ENCODE peak calls at places on chromosomes 16 and 17, in eight cellular contexts. B is GM12878, Q is uterus, U is heart right ventricle, K is BJ, J is PC-9, W is K562, D is esophagus squamous epithelium. Z is an unnamed sample.

GRCh38 chr17:57501016-57501415 is 244.1 kb downstream of the CCDC182 start:
- DNase-seq in W (no peak), K (no peak), D (no peak), Q (no peak), J (no peak), U (no peak), B (no peak), Z (no peak)

GRCh38 chr16:20944861-20945390 is 44.4 kb downstream of the LYRM1 start:
- DNase-seq in D (no peak), B (no peak), K (no peak), J (no peak), Q (no peak), W (peak), U (no peak), Z (no peak)

GRCh38 chr17:55433029-55433628 is 11.5 kb upstream of the MMD start:
- DNase-seq in J (peak), K (no peak), U (no peak), W (no peak), B (no peak), Q (no peak), D (no peak), Z (peak)

GRCh38 chr16:68335175-68335574 is 24.4 kb downstream of the PRMT7 start:
- DNase-seq in J (no peak), K (no peak), Q (no peak), W (no peak), D (no peak), U (no peak), B (no peak), Z (no peak)

GRCh38 chr17:59695943-59696681 is 11.1 kb downstream of the PTRH2 start:
- DNase-seq in K (no peak), D (no peak), B (no peak), W (no peak), U (no peak), J (no peak), Q (no peak), Z (no peak)

GRCh38 chr16:69106491-69107291 is 1.2 kb downstream of the HAS3 start:
- DNase-seq in K (no peak), J (peak), D (no peak), Q (no peak), B (no peak), U (no peak), W (no peak), Z (peak)

GRCh38 chr17:80695979-80696378 is 151.3 kb downstream of the RPTOR start:
- DNase-seq in J (no peak), K (no peak), W (no peak), Q (no peak), B (no peak), U (no peak), D (no peak), Z (no peak)

GRCh38 chr17:76442341-76443338 is 10.3 kb downstream of the UBE2O start:
- DNase-seq in J (no peak), U (no peak), K (no peak), W (peak), Q (no peak), D (no peak), B (no peak), Z (no peak)

GRCh38 chr16:67176662-67177061 is 6.3 kb downstream of the NOL3 start:
- DNase-seq in J (no peak), W (no peak), K (no peak), D (no peak), Q (no peak), B (no peak), U (no peak), Z (no peak)

GRCh38 chr16:19809121-19809635 is 75.5 kb downstream of the GPRC5B start:
- DNase-seq in W (no peak), Q (no peak), U (no peak), J (peak), K (no peak), D (no peak), B (no peak), Z (peak)

GRCh38 chr16:67163164-67163902 is 1.2 kb upstream of the HSF4 start:
- DNase-seq in J (no peak), U (no peak), B (no peak), K (no peak), Q (no peak), W (no peak), D (no peak), Z (no peak)

DNA sequence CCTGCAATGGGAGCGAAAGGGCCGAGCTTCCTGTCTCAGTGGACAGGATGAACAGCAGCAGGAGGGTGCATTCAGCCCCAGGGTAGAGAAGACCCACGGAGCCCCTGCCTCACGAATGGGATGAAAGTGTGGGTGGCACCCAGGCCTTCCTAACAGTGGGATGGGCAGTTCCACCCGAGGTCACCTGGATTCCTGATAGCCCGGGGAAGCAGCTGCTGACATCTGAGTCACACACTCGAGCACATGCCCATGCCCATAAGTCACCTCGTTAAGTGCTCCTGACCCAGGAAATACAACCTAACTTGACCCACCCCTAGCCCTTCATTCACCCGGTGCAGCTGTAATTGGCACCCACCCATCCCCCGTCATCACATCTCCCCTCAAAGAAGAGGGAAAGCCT is 85.4 kb upstream of the FOXF1 start:
- DNase-seq in W (no peak), U (no peak), D (no peak), B (no peak), J (no peak), K (no peak), Q (no peak), Z (no peak)
- TF ChIP-seq CTCF in W (no peak), U (no peak), D (no peak), B (no peak), J (no peak), K (no peak), Q (no peak), Z (no peak)

GRCh38 chr17:45834471-45835396 is 9.9 kb upstream of the SPPL2C start:
- DNase-seq in Q (no peak), B (no peak), K (no peak), U (no peak), D (no peak), W (no peak), J (peak), Z (no peak)

GRCh38 chr17:45835481-45835880 is 9.2 kb upstream of the SPPL2C start:
- DNase-seq in W (no peak), J (no peak), Q (no peak), B (no peak), U (no peak), D (no peak), K (no peak), Z (no peak)

GRCh38 chr17:45837603-45838002 is 7.1 kb upstream of the SPPL2C start:
- DNase-seq in U (no peak), J (no peak), W (no peak), B (no peak), Q (no peak), D (no peak), K (no peak), Z (no peak)

GRCh38 chr17:45837187-45837586 is 7.5 kb upstream of the SPPL2C start:
- DNase-seq in Q (no peak), J (no peak), W (no peak), B (no peak), D (no peak), K (no peak), U (no peak), Z (no peak)

GRCh38 chr17:45836047-45837044 is 8.3 kb upstream of the SPPL2C start:
- DNase-seq in Q (no peak), B (no peak), K (no peak), U (no peak), J (no peak), D (no peak), W (no peak), Z (no peak)
- TF ChIP-seq CTCF in Q (no peak), B (no peak), K (no peak), U (no peak), J (no peak), D (no peak), W (no peak), Z (no peak)

GRCh38 chr17:61002316-61002736 is 324.7 kb downstream of the BCAS3 start:
- DNase-seq in J (no peak), K (no peak), U (no peak), Q (no peak), W (peak), B (no peak), D (no peak), Z (no peak)
- TF ChIP-seq CTCF in J (peak), K (peak), U (peak), Q (peak), W (peak), B (peak), D (peak), Z (no peak)

GRCh38 chr16:21997693-21998480 is 3.0 kb downstream of the PDZD9 start:
- DNase-seq in J (no peak), U (no peak), D (no peak), K (no peak), Q (no peak), W (no peak), B (no peak), Z (no peak)
- TF ChIP-seq CTCF in J (no peak), U (no peak), D (no peak), K (no peak), Q (no peak), W (no peak), B (no peak), Z (no peak)

Z was measured in Calu3.